ENCODE peak calls at places on chromosome 3, in nine cellular contexts. I is A549, X is stomach, N is body of pancreas, T is uterus, S is heart left ventricle, L is sigmoid colon, P is right lobe of liver, V is suprapubic skin. W is an unnamed sample.

GRCh38 chr3:185406127-185406620 is 43.2 kb downstream of the MAP3K13 start:
- DNase-seq in I (no peak), X (no peak), N (no peak), T (no peak), S (no peak), L (no peak), P (no peak), V (no peak), W (no peak)

GRCh38 chr3:196886175-196886574 is 18.5 kb downstream of the SENP5 start:
- DNase-seq in I (no peak), X (no peak), N (no peak), T (no peak), S (no peak), L (no peak), P (no peak), V (no peak), W (no peak)

GRCh38 chr3:169348981-169349942 is 314.2 kb downstream of the MECOM start:
- DNase-seq in I (no peak), X (no peak), N (no peak), T (no peak), S (no peak), L (no peak), P (no peak), V (no peak), W (no peak)

GRCh38 chr3:190384241-190384863 is 3.6 kb upstream of the CLDN16 start:
- DNase-seq in I (peak; percentile 58), X (peak; percentile 49), N (peak; percentile 66), T (no peak), S (no peak), L (no peak), P (peak; percentile 49), V (no peak), W (no peak)

GRCh38 chr3:149366031-149366430 is 11.4 kb downstream of the TM4SF1 start:
- DNase-seq in I (no peak), X (no peak), N (no peak), T (no peak), S (no peak), L (no peak), P (no peak), V (no peak), W (no peak)

GRCh38 chr3:84893211-84893610 is 65.6 kb upstream of the CADM2 start:
- DNase-seq in I (no peak), X (no peak), N (no peak), T (no peak), S (no peak), L (no peak), P (no peak), V (no peak), W (no peak)

GRCh38 chr3:158777171-158777873 is 24.5 kb upstream of the MFSD1 start:
- DNase-seq in I (no peak), X (no peak), N (no peak), T (no peak), S (no peak), L (no peak), P (no peak), V (no peak), W (no peak)

GRCh38 chr3:159740054-159740453 is 248.6 kb upstream of the IL12A start:
- DNase-seq in I (no peak), X (no peak), N (no peak), T (no peak), S (no peak), L (no peak), P (no peak), V (no peak), W (no peak)

GRCh38 chr3:127276396-127276795 is 11.4 kb downstream of the PRR20G start:
- DNase-seq in I (no peak), X (no peak), N (no peak), T (no peak), S (no peak), L (no peak), P (no peak), V (no peak), W (no peak)

GRCh38 chr3:50299929-50300680 is 900 bp upstream of the HYAL3 start:
- DNase-seq in I (no peak), X (no peak), N (peak; percentile 38), T (peak; percentile 36), S (peak; percentile 68), L (peak; percentile 75), P (peak; percentile 37), V (no peak), W (no peak)

GRCh38 chr3:101038880-101039279 is 45.7 kb upstream of the ABI3BP start:
- DNase-seq in I (no peak), X (no peak), N (no peak), T (no peak), S (no peak), L (no peak), P (no peak), V (no peak), W (no peak)

GRCh38 chr3:101036676-101037075 is 43.5 kb upstream of the ABI3BP start:
- DNase-seq in I (no peak), X (no peak), N (no peak), T (no peak), S (no peak), L (no peak), P (no peak), V (no peak), W (no peak)

GRCh38 chr3:101039285-101039684 is 46.1 kb upstream of the ABI3BP start:
- DNase-seq in I (no peak), X (no peak), N (peak; percentile 24), T (no peak), S (no peak), L (no peak), P (no peak), V (no peak), W (no peak)

GRCh38 chr3:101037613-101038012 is 44.4 kb upstream of the ABI3BP start:
- DNase-seq in I (no peak), X (no peak), N (no peak), T (no peak), S (no peak), L (no peak), P (no peak), V (no peak), W (no peak)

GRCh38 chr3:101038393-101038792 is 45.2 kb upstream of the ABI3BP start:
- DNase-seq in I (no peak), X (no peak), N (no peak), T (no peak), S (no peak), L (no peak), P (no peak), V (no peak), W (no peak)
- H3K27ac ChIP-seq in I (peak overlapping the region; percentile 59), X (no peak overlapping the region), N (no peak overlapping the region), T (no peak overlapping the region), S (no peak overlapping the region), L (no peak overlapping the region), P (no peak overlapping the region), V (no peak overlapping the region), W (no peak overlapping the region)

GRCh38 chr3:4982773-4983738 is 3.8 kb downstream of the BHLHE40 start:
- DNase-seq in I (no peak), X (no peak), N (peak; percentile 35), T (no peak), S (no peak), L (no peak), P (peak; percentile 48), V (no peak), W (no peak)
- TF ChIP-seq POLR2A in I (no peak), X (no peak), N (no peak), T (no peak), S (no peak), L (no peak), P (peak; percentile 14), V (no peak), W (no peak)

GRCh38 chr3:48596676-48597407 is 1.7 kb upstream of the COL7A1 start:
- DNase-seq in I (no peak), X (no peak), N (no peak), T (no peak), S (peak; percentile 36), L (no peak), P (no peak), V (no peak), W (no peak)

GRCh38 chr3:48597408-48597800 is 2.3 kb upstream of the COL7A1 start:
- DNase-seq in I (no peak), X (no peak), N (no peak), T (no peak), S (peak; percentile 49), L (no peak), P (no peak), V (no peak), W (no peak)

GRCh38 chr3:48599509-48600285 is 4.6 kb upstream of the COL7A1 start:
- DNase-seq in I (no peak), X (no peak), N (no peak), T (no peak), S (peak; percentile 38), L (no peak), P (no peak), V (no peak), W (no peak)

GRCh38 chr3:48599077-48599501 is 4.0 kb upstream of the COL7A1 start:
- DNase-seq in I (no peak), X (no peak), N (no peak), T (no peak), S (peak; percentile 37), L (no peak), P (no peak), V (no peak), W (peak; percentile 96)

GRCh38 chr3:48598323-48599076 is 3.4 kb upstream of the COL7A1 start:
- DNase-seq in I (peak; percentile 48), X (no peak), N (no peak), T (peak; percentile 87), S (peak; percentile 72), L (no peak), P (no peak), V (no peak), W (peak; percentile 95)
- H3K27ac ChIP-seq in I (peak overlapping the region; percentile 99), X (peak overlapping the region; percentile 83), N (no peak overlapping the region), T (peak overlapping the region; percentile 98), S (peak overlapping the region; percentile 98), L (peak overlapping the region; percentile 76), P (no peak overlapping the region), V (peak overlapping the region; percentile 90), W (peak overlapping the region; percentile 94)

GRCh38 chr3:129263161-129263910 is 13.9 kb downstream of the COPG1 start:
- DNase-seq in I (no peak), X (no peak), N (no peak), T (no peak), S (no peak), L (peak; percentile 15), P (no peak), V (peak; percentile 60), W (no peak)
- TF ChIP-seq POLR2A in I (no peak), X (no peak), N (no peak), T (no peak), S (no peak), L (no peak), P (no peak), V (no peak), W (no peak)

GRCh38 chr3:187518616-187519015 is 150.4 kb downstream of the RTP4 start:
- DNase-seq in I (no peak), X (no peak), N (no peak), T (no peak), S (no peak), L (no peak), P (no peak), V (no peak), W (no peak)
- H3K27ac ChIP-seq in I (no peak overlapping the region), X (no peak overlapping the region), N (no peak overlapping the region), T (no peak overlapping the region), S (no peak overlapping the region), L (no peak overlapping the region), P (no peak overlapping the region), V (no peak overlapping the region), W (no peak overlapping the region)

GRCh38 chr3:111594205-111594604 is 941 bp downstream of the ZBED2 start:
- DNase-seq in I (no peak), X (no peak), N (no peak), T (no peak), S (no peak), L (no peak), P (no peak), V (no peak), W (no peak)
- TF ChIP-seq POLR2A in I (no peak), X (no peak), N (no peak), T (no peak), S (no peak), L (no peak), P (no peak), V (no peak), W (no peak)

W was measured in vagina.